ENCODE peak calls at places on chromosomes 4 and X, in nine cellular contexts. One of them, this sample, is unnamed.

GRCh38 chrX:72276478-72276953 is 532 bp downstream of the RPS4X start:
- DNase-seq in AG04450: no peak
- DNase-seq in H9: no peak
- DNase-seq in upper lobe of right lung: no peak
- DNase-seq in SK-N-SH: no peak
- DNase-seq in neural progenitor cell: no peak
- DNase-seq in CD8-positive, alpha-beta T cell: no peak
- DNase-seq in PC-3: no peak
- DNase-seq in retinal pigment epithelial cell: no peak
- DNase-seq in this sample: no peak

GRCh38 chr4:139595989-139596679 is 40.1 kb upstream of the SETD7 start:
- DNase-seq in neural progenitor cell: no peak
- DNase-seq in upper lobe of right lung: no peak
- DNase-seq in H9: no peak
- DNase-seq in PC-3: peak
- DNase-seq in SK-N-SH: no peak
- DNase-seq in CD8-positive, alpha-beta T cell: no peak
- DNase-seq in retinal pigment epithelial cell: no peak
- DNase-seq in AG04450: no peak
- DNase-seq in this sample: no peak

GRCh38 chr4:141410839-141411238 is 190.1 kb downstream of the ZNF330 start:
- DNase-seq in retinal pigment epithelial cell: no peak
- DNase-seq in H9: no peak
- DNase-seq in CD8-positive, alpha-beta T cell: no peak
- DNase-seq in SK-N-SH: no peak
- DNase-seq in neural progenitor cell: no peak
- DNase-seq in AG04450: peak
- DNase-seq in upper lobe of right lung: no peak
- DNase-seq in PC-3: no peak
- DNase-seq in this sample: no peak

GRCh38 chrX:150771116-150771515 is 77.9 kb downstream of the MTMR1 start:
- DNase-seq in CD8-positive, alpha-beta T cell: no peak
- DNase-seq in neural progenitor cell: no peak
- DNase-seq in AG04450: no peak
- DNase-seq in SK-N-SH: no peak
- DNase-seq in retinal pigment epithelial cell: no peak
- DNase-seq in PC-3: no peak
- DNase-seq in H9: no peak
- DNase-seq in upper lobe of right lung: no peak
- DNase-seq in this sample: no peak

GRCh38 chrX:40863671-40864070 is 128.3 kb upstream of the MED14 start:
- DNase-seq in PC-3: no peak
- DNase-seq in H9: no peak
- DNase-seq in neural progenitor cell: no peak
- DNase-seq in upper lobe of right lung: no peak
- DNase-seq in SK-N-SH: no peak
- DNase-seq in retinal pigment epithelial cell: no peak
- DNase-seq in CD8-positive, alpha-beta T cell: no peak
- DNase-seq in AG04450: no peak
- DNase-seq in this sample: no peak

GRCh38 chr4:154416183-154416543 is 75.4 kb downstream of the DCHS2 start:
- DNase-seq in retinal pigment epithelial cell: no peak
- DNase-seq in AG04450: no peak
- DNase-seq in CD8-positive, alpha-beta T cell: no peak
- DNase-seq in upper lobe of right lung: no peak
- DNase-seq in neural progenitor cell: peak
- DNase-seq in SK-N-SH: peak
- DNase-seq in H9: peak
- DNase-seq in PC-3: no peak
- DNase-seq in this sample: no peak

GRCh38 chr4:54586343-54586953 is 71.3 kb upstream of the KIT start:
- DNase-seq in H9: no peak
- DNase-seq in AG04450: peak
- DNase-seq in PC-3: peak
- DNase-seq in SK-N-SH: no peak
- DNase-seq in CD8-positive, alpha-beta T cell: no peak
- DNase-seq in retinal pigment epithelial cell: peak
- DNase-seq in upper lobe of right lung: no peak
- DNase-seq in neural progenitor cell: no peak
- DNase-seq in this sample: no peak

GRCh38 chrX:19127649-19128168 is 5.4 kb upstream of the ADGRG2 start:
- DNase-seq in upper lobe of right lung: no peak
- DNase-seq in H9: no peak
- DNase-seq in retinal pigment epithelial cell: no peak
- DNase-seq in neural progenitor cell: no peak
- DNase-seq in CD8-positive, alpha-beta T cell: no peak
- DNase-seq in SK-N-SH: no peak
- DNase-seq in AG04450: no peak
- DNase-seq in PC-3: peak
- DNase-seq in this sample: no peak

GRCh38 chrX:53817548-53817947 is 131.0 kb upstream of the HUWE1 start:
- DNase-seq in H9: no peak
- DNase-seq in retinal pigment epithelial cell: no peak
- DNase-seq in PC-3: no peak
- DNase-seq in neural progenitor cell: no peak
- DNase-seq in upper lobe of right lung: no peak
- DNase-seq in SK-N-SH: no peak
- DNase-seq in AG04450: no peak
- DNase-seq in CD8-positive, alpha-beta T cell: no peak
- DNase-seq in this sample: no peak

GRCh38 chr4:116878280-116878679 is 207.1 kb downstream of the TRAM1L1 start:
- DNase-seq in H9: no peak
- DNase-seq in neural progenitor cell: no peak
- DNase-seq in SK-N-SH: peak
- DNase-seq in AG04450: no peak
- DNase-seq in upper lobe of right lung: no peak
- DNase-seq in CD8-positive, alpha-beta T cell: no peak
- DNase-seq in retinal pigment epithelial cell: no peak
- DNase-seq in PC-3: no peak
- DNase-seq in this sample: no peak

GRCh38 chr4:25821899-25822298 is 40.9 kb downstream of the SEL1L3 start:
- DNase-seq in upper lobe of right lung: no peak
- DNase-seq in neural progenitor cell: peak
- DNase-seq in CD8-positive, alpha-beta T cell: no peak
- DNase-seq in retinal pigment epithelial cell: no peak
- DNase-seq in PC-3: no peak
- DNase-seq in AG04450: no peak
- DNase-seq in H9: no peak
- DNase-seq in SK-N-SH: no peak
- DNase-seq in this sample: no peak

GRCh38 chr4:41359069-41359769 is 102.5 kb downstream of the UCHL1 start:
- DNase-seq in PC-3: no peak
- DNase-seq in upper lobe of right lung: peak
- DNase-seq in retinal pigment epithelial cell: no peak
- DNase-seq in CD8-positive, alpha-beta T cell: no peak
- DNase-seq in H9: peak
- DNase-seq in neural progenitor cell: peak
- DNase-seq in SK-N-SH: peak
- DNase-seq in AG04450: no peak
- DNase-seq in this sample: no peak

GRCh38 chr4:1241466-1241935 is 7.4 kb downstream of the CTBP1 start:
- DNase-seq in AG04450: no peak
- DNase-seq in H9: no peak
- DNase-seq in SK-N-SH: peak
- DNase-seq in retinal pigment epithelial cell: no peak
- DNase-seq in PC-3: no peak
- DNase-seq in upper lobe of right lung: no peak
- DNase-seq in CD8-positive, alpha-beta T cell: no peak
- DNase-seq in neural progenitor cell: no peak
- DNase-seq in this sample: peak

GRCh38 chrX:19863237-19864223 is 23.9 kb downstream of the SH3KBP1 start:
- DNase-seq in CD8-positive, alpha-beta T cell: no peak
- DNase-seq in neural progenitor cell: no peak
- DNase-seq in PC-3: no peak
- DNase-seq in AG04450: no peak
- DNase-seq in H9: no peak
- DNase-seq in upper lobe of right lung: no peak
- DNase-seq in SK-N-SH: no peak
- DNase-seq in retinal pigment epithelial cell: no peak
- DNase-seq in this sample: no peak

GRCh38 chrX:32618154-32618553 is 593.2 kb downstream of the DMD start:
- DNase-seq in CD8-positive, alpha-beta T cell: no peak
- DNase-seq in H9: no peak
- DNase-seq in PC-3: no peak
- DNase-seq in neural progenitor cell: no peak
- DNase-seq in AG04450: no peak
- DNase-seq in SK-N-SH: no peak
- DNase-seq in retinal pigment epithelial cell: no peak
- DNase-seq in upper lobe of right lung: no peak
- DNase-seq in this sample: no peak

DNA sequence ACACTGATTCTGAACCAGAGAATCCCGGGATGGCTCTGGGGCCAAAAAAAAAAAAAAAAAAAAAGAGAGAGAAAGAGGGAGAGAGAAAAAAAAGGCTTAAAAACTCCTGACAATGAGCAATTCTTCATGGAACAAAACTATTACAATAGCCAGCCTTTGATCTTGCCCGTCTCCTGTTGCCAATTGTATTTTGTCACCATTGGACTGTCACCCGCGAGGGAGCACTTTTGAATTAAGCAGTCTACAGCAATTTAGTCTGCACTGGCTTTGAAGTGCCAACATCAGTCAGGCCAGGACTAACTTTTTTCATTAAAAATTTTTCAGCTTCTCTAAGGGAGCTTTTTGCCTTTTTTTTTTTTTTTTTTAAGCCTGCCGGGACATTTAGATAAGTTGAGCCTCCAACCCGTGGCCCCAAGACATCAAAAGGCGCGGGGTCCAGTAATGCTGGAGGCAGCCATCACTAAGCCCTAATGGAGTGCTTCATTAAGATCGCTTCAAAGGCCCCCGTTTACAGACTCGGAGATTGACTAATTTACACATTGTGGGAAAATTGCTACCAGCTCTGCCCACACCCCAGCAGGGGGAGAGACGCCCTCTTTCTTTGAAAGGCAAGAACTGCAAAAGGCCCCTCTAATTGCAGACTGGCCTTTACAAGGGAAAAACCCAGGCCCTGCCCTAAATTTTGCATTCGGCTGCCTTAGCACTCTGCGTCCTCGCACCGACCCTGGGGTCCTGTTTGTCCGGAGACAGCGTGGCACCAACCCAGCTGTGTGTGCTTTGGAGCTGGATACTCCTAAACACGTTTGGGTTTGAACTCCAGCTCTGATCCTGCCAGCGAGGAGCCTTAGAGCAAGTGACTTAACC is 98.1 kb upstream of the MSX1 start:
- DNase-seq in neural progenitor cell: peak
- DNase-seq in AG04450: no peak
- DNase-seq in H9: peak
- DNase-seq in CD8-positive, alpha-beta T cell: no peak
- DNase-seq in upper lobe of right lung: peak
- DNase-seq in PC-3: no peak
- DNase-seq in retinal pigment epithelial cell: no peak
- DNase-seq in SK-N-SH: peak
- DNase-seq in this sample: no peak
- TF ChIP-seq CTCF in neural progenitor cell: peak
- TF ChIP-seq CTCF in AG04450: no peak
- TF ChIP-seq CTCF in H9: peak
- TF ChIP-seq CTCF in CD8-positive, alpha-beta T cell: no peak
- TF ChIP-seq CTCF in upper lobe of right lung: no peak
- TF ChIP-seq CTCF in PC-3: peak
- TF ChIP-seq CTCF in retinal pigment epithelial cell: peak
- TF ChIP-seq CTCF in SK-N-SH: no peak
- TF ChIP-seq CTCF in this sample: no peak

DNA sequence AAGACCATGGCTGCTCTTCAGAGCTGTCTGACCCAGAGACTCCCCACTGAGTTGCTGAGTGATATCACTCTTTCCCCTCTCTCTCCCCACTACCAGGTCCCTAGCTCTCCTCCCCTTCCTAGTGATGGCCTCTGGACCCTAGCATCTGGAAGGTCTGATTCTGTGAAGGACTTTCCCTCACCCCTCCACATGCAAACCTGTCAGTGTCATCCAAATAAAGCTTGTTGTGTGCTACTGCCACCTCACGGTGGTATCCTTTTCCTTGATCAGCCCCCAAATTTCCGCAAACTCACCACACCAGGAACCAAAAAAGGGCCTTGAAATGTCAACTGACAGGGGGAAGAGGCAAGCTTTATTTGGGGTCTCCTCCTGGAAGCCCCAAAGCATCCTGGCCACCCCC is 500.2 kb downstream of the IDS start:
- DNase-seq in AG04450: no peak
- DNase-seq in retinal pigment epithelial cell: no peak
- DNase-seq in CD8-positive, alpha-beta T cell: no peak
- DNase-seq in PC-3: no peak
- DNase-seq in SK-N-SH: no peak
- DNase-seq in upper lobe of right lung: no peak
- DNase-seq in neural progenitor cell: peak
- DNase-seq in H9: peak
- DNase-seq in this sample: no peak
- TF ChIP-seq CTCF in AG04450: no peak
- TF ChIP-seq CTCF in retinal pigment epithelial cell: no peak
- TF ChIP-seq CTCF in CD8-positive, alpha-beta T cell: no peak
- TF ChIP-seq CTCF in PC-3: no peak
- TF ChIP-seq CTCF in SK-N-SH: no peak
- TF ChIP-seq CTCF in upper lobe of right lung: no peak
- TF ChIP-seq CTCF in neural progenitor cell: peak
- TF ChIP-seq CTCF in H9: peak
- TF ChIP-seq CTCF in this sample: no peak

DNA sequence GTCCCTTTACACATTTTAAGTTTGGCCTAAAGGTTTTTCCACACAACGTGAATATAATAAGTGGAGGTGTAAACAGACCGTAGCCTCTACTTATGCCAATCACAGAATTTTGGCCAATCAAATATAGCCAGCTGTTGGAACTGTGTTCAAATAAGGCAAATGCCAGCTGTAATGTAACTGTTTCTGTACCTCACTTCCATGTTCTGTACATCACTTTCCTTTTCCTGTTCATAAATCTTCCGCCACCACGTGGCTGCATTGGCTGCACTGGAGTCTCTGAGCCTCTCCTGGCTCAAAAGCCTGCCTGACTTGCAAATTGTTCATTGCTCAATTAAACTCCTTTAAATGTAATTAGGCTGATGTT is 105.1 kb upstream of the SMIM31 start:
- DNase-seq in retinal pigment epithelial cell: no peak
- DNase-seq in SK-N-SH: no peak
- DNase-seq in neural progenitor cell: no peak
- DNase-seq in CD8-positive, alpha-beta T cell: no peak
- DNase-seq in H9: no peak
- DNase-seq in AG04450: no peak
- DNase-seq in PC-3: no peak
- DNase-seq in upper lobe of right lung: no peak
- DNase-seq in this sample: no peak
- TF ChIP-seq CTCF in retinal pigment epithelial cell: no peak
- TF ChIP-seq CTCF in SK-N-SH: no peak
- TF ChIP-seq CTCF in neural progenitor cell: no peak
- TF ChIP-seq CTCF in CD8-positive, alpha-beta T cell: no peak
- TF ChIP-seq CTCF in H9: no peak
- TF ChIP-seq CTCF in AG04450: no peak
- TF ChIP-seq CTCF in PC-3: peak
- TF ChIP-seq CTCF in upper lobe of right lung: no peak
- TF ChIP-seq CTCF in this sample: no peak

DNA sequence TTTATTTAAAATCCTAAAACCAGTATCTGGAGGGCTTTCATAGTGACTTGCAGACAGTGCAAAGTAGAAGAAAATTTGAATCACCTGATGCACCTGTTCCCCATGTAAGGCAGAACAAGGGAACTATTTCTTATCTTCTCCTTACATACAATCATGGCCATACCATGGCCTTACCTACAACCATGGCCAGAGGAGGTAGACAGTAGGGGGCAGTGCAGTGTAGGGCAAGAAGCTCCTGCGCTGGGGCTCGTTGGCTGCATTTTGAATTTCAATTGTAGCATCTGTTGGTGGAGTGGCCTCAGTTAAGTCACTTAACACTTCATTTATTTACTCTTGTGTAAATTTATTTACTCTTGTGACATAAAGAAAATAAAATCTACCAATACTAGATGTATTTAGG is 33.0 kb downstream of the GALNTL6 start:
- DNase-seq in H9: peak
- DNase-seq in PC-3: peak
- DNase-seq in AG04450: no peak
- DNase-seq in retinal pigment epithelial cell: peak
- DNase-seq in neural progenitor cell: peak
- DNase-seq in CD8-positive, alpha-beta T cell: no peak
- DNase-seq in upper lobe of right lung: no peak
- DNase-seq in SK-N-SH: peak
- DNase-seq in this sample: no peak
- TF ChIP-seq CTCF in H9: peak
- TF ChIP-seq CTCF in PC-3: peak
- TF ChIP-seq CTCF in AG04450: peak
- TF ChIP-seq CTCF in retinal pigment epithelial cell: peak
- TF ChIP-seq CTCF in neural progenitor cell: peak
- TF ChIP-seq CTCF in CD8-positive, alpha-beta T cell: no peak
- TF ChIP-seq CTCF in upper lobe of right lung: peak
- TF ChIP-seq CTCF in SK-N-SH: peak
- TF ChIP-seq CTCF in this sample: no peak

This sample was measured in CD14-positive monocyte.